ENCODE peak calls at places on chromosomes 12 and 14, in eight cellular contexts. X is brain microvascular endothelial cell, U is tibial artery, F is esophagus squamous epithelium, B is body of pancreas, G is neuronal stem cell, M is heart left ventricle, N is astrocyte. C is an unnamed sample.

GRCh38 chr12:102955926-102956737 is 1.3 kb upstream of the ASCL1 start:
- DNase-seq in X (no peak), U (no peak), F (no peak), B (no peak), G (no peak), M (no peak), N (no peak), C (no peak)

GRCh38 chr12:123223241-123223668 is 9.7 kb downstream of the MPHOSPH9 start:
- DNase-seq in X (no peak), U (no peak), F (no peak), B (no peak), G (no peak), M (no peak), N (no peak), C (no peak)

GRCh38 chr12:104522985-104523719 is 66.4 kb downstream of the CHST11 start:
- DNase-seq in X (no peak), U (no peak), F (no peak), B (no peak), G (no peak), M (no peak), N (no peak), C (no peak)

GRCh38 chr14:100305446-100306255 is 593 bp downstream of the SLC25A29 start:
- DNase-seq in X (no peak), U (peak), F (no peak), B (no peak), G (no peak), M (no peak), N (no peak), C (no peak)

GRCh38 chr12:26156201-26156871 is 31.5 kb upstream of the BHLHE41 start:
- DNase-seq in X (no peak), U (no peak), F (no peak), B (no peak), G (no peak), M (no peak), N (no peak), C (no peak)

GRCh38 chr12:25276199-25276937 is 25.6 kb upstream of the KRAS start:
- DNase-seq in X (peak), U (no peak), F (no peak), B (peak), G (no peak), M (peak), N (peak), C (no peak)

GRCh38 chr14:102911541-102911951 is 10.9 kb upstream of the AMN start:
- DNase-seq in X (no peak), U (peak), F (no peak), B (no peak), G (no peak), M (no peak), N (no peak), C (no peak)

GRCh38 chr12:57096099-57096572 is 7.2 kb downstream of the NAB2 start:
- DNase-seq in X (no peak), U (no peak), F (no peak), B (no peak), G (no peak), M (no peak), N (no peak), C (no peak)

GRCh38 chr12:63826002-63826585 is 18.4 kb upstream of the SRGAP1 start:
- DNase-seq in X (peak), U (no peak), F (no peak), B (no peak), G (peak), M (no peak), N (peak), C (no peak)

GRCh38 chr14:29643415-29644206 is 284.0 kb downstream of the PRKD1 start:
- DNase-seq in X (no peak), U (no peak), F (no peak), B (no peak), G (no peak), M (no peak), N (peak), C (no peak)

GRCh38 chr14:36363704-36364103 is 43.3 kb upstream of the MBIP start:
- DNase-seq in X (no peak), U (no peak), F (no peak), B (no peak), G (no peak), M (no peak), N (no peak), C (no peak)

GRCh38 chr12:25287610-25288009 is 36.9 kb upstream of the KRAS start:
- DNase-seq in X (no peak), U (no peak), F (no peak), B (no peak), G (no peak), M (no peak), N (no peak), C (no peak)

GRCh38 chr14:67241416-67242362 is at the start of gene PALS1:
- DNase-seq in X (peak), U (no peak), F (no peak), B (peak), G (no peak), M (peak), N (peak), C (peak)

GRCh38 chr12:132827763-132828703 is 636 bp downstream of the GOLGA3 start:
- DNase-seq in X (peak), U (no peak), F (no peak), B (peak), G (no peak), M (peak), N (peak), C (no peak)

GRCh38 chr14:31543969-31544799 is 17.0 kb upstream of the NUBPL start:
- DNase-seq in X (no peak), U (no peak), F (no peak), B (no peak), G (no peak), M (no peak), N (no peak), C (no peak)

GRCh38 chr14:21066882-21067502 is 3.1 kb upstream of the ARHGEF40 start:
- DNase-seq in X (no peak), U (no peak), F (no peak), B (no peak), G (no peak), M (no peak), N (no peak), C (no peak)

GRCh38 chr12:25677180-25677937 is 124.3 kb upstream of the LMNTD1 start:
- DNase-seq in X (no peak), U (no peak), F (no peak), B (no peak), G (no peak), M (no peak), N (no peak), C (no peak)

GRCh38 chr12:951166-951565 is 1.7 kb upstream of the RAD52 start:
- DNase-seq in X (no peak), U (no peak), F (no peak), B (no peak), G (no peak), M (no peak), N (no peak), C (no peak)

GRCh38 chr12:115000038-115000437 is 316.1 kb upstream of the TBX3 start:
- DNase-seq in X (peak), U (no peak), F (no peak), B (peak), G (no peak), M (no peak), N (peak), C (no peak)

DNA sequence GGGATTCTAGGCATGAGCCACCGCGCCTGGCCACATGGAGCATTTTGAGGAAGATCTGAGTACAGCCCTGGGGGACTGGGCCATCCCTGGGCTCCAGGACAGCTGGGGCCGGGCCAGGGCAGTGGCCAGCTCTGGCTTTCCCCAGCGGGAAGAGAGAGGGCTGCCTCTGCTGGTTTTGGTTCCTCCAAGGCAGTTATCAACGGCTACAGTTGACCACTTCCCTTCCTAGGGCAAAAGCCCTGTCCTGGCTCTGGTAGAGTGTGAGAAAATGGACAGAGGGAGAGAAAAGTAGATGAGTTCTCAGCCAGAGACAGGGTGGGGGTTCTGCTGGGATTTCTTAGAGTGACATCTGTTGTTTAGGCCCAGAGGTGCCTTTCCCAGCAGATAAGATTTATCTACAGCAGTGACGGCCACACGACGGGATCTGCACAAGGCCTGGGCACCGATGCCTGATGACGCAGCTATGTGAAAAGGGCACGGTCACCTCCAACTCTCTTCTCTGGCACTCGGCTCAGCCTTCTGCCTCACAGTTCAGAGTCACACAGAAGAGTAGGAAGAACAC is 5.5 kb upstream of the HVCN1 start:
- DNase-seq in X (no peak), U (peak), F (no peak), B (peak), G (no peak), M (peak), N (no peak), C (peak)
- H3K27ac ChIP-seq in X (no peak), U (no peak), F (peak), B (no peak), G (no peak), M (peak), N (no peak), C (no peak)

GRCh38 chr14:74985028-74985310 is 17.8 kb upstream of the EIF2B2 start:
- DNase-seq in X (no peak), U (peak), F (no peak), B (no peak), G (no peak), M (peak), N (no peak), C (no peak)
- H3K27ac ChIP-seq in X (no peak), U (peak), F (no peak), B (no peak), G (no peak), M (peak), N (no peak), C (peak)

GRCh38 chr14:95829321-95829720 is 47.3 kb upstream of the TUNAR start:
- DNase-seq in X (no peak), U (no peak), F (no peak), B (no peak), G (no peak), M (no peak), N (no peak), C (no peak)
- H3K27ac ChIP-seq in X (no peak), U (no peak), F (no peak), B (no peak), G (no peak), M (no peak), N (no peak), C (no peak)

GRCh38 chr12:119729871-119730270 is 61.9 kb downstream of the PRKAB1 start:
- DNase-seq in X (no peak), U (no peak), F (no peak), B (no peak), G (no peak), M (no peak), N (no peak), C (no peak)

GRCh38 chr12:119740835-119741234 is 72.9 kb downstream of the PRKAB1 start:
- DNase-seq in X (no peak), U (no peak), F (no peak), B (no peak), G (no peak), M (no peak), N (no peak), C (no peak)

GRCh38 chr12:119730381-119730780 is 62.4 kb downstream of the PRKAB1 start:
- DNase-seq in X (no peak), U (no peak), F (no peak), B (no peak), G (no peak), M (no peak), N (no peak), C (no peak)

DNA sequence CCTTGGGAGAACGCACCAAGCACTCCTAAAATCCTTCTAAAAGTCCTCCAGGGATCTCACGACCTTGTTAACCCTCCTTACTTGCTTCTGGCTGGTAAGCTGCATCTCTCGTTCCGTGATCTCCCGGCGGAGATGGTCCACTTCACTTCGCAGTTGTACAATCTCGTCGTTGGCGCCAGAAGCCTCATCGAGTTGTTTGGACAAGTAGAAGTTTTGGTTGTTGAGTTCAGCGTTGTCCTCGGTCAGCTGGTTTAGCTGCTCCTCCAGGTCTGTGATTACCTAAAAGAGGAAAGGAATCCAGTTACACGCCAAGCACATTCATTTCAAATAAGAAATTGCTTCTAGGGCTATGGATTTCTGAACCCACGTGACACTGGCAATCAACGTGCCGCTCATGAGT is 67.1 kb downstream of the PRKAB1 start:
- DNase-seq in X (no peak), U (no peak), F (no peak), B (no peak), G (no peak), M (no peak), N (no peak), C (no peak)
- H3K27ac ChIP-seq in X (no peak), U (no peak), F (no peak), B (no peak), G (no peak), M (no peak), N (no peak), C (no peak)

GRCh38 chr12:52231305-52232232 is 1.5 kb upstream of the KRT7 start:
- DNase-seq in X (no peak), U (peak), F (no peak), B (peak), G (no peak), M (no peak), N (no peak), C (no peak)

GRCh38 chr12:52232916-52233461 is at the start of gene KRT7:
- DNase-seq in X (no peak), U (peak), F (no peak), B (peak), G (no peak), M (no peak), N (no peak), C (no peak)

GRCh38 chr12:52233462-52234141 is 559 bp downstream of the KRT7 start:
- DNase-seq in X (no peak), U (peak), F (no peak), B (peak), G (no peak), M (no peak), N (no peak), C (no peak)

GRCh38 chr12:52230364-52231281 is 2.4 kb upstream of the KRT7 start:
- DNase-seq in X (peak), U (peak), F (no peak), B (peak), G (no peak), M (no peak), N (peak), C (peak)

GRCh38 chr12:52232233-52232915 is 669 bp upstream of the KRT7 start:
- DNase-seq in X (no peak), U (peak), F (no peak), B (peak), G (no peak), M (no peak), N (no peak), C (no peak)
- H3K27ac ChIP-seq in X (peak), U (no peak), F (peak), B (peak), G (no peak), M (no peak), N (peak), C (peak)

GRCh38 chr14:55142466-55142865 is 13.4 kb downstream of the LGALS3 start:
- DNase-seq in X (no peak), U (no peak), F (no peak), B (no peak), G (no peak), M (no peak), N (no peak), C (no peak)
- H3K27ac ChIP-seq in X (no peak), U (no peak), F (no peak), B (no peak), G (no peak), M (no peak), N (no peak), C (no peak)

C was measured in ascending aorta.